ENCODE peak calls at places on chromosomes 3 and 15, in seven cellular contexts. One of them, this sample, is unnamed.

GRCh38 chr15:59555696-59556095 is 55.9 kb upstream of the GCNT3 start:
- DNase-seq in breast epithelium: no peak
- DNase-seq in dorsolateral prefrontal cortex: no peak
- DNase-seq in GM12865: no peak
- DNase-seq in heart left ventricle: no peak
- DNase-seq in IMR-90: no peak
- DNase-seq in AG09309: no peak
- DNase-seq in this sample: no peak

GRCh38 chr3:50267280-50267913 is 1.6 kb upstream of the SEMA3B start:
- DNase-seq in dorsolateral prefrontal cortex: no peak
- DNase-seq in GM12865: no peak
- DNase-seq in breast epithelium: no peak
- DNase-seq in IMR-90: no peak
- DNase-seq in heart left ventricle: peak
- DNase-seq in AG09309: no peak
- DNase-seq in this sample: no peak

GRCh38 chr15:63669074-63669473 is 71.9 kb downstream of the FBXL22 start:
- DNase-seq in GM12865: peak
- DNase-seq in dorsolateral prefrontal cortex: no peak
- DNase-seq in IMR-90: no peak
- DNase-seq in heart left ventricle: no peak
- DNase-seq in breast epithelium: no peak
- DNase-seq in AG09309: no peak
- DNase-seq in this sample: no peak

GRCh38 chr3:124861041-124861440 is 26.1 kb downstream of the ITGB5 start:
- DNase-seq in AG09309: no peak
- DNase-seq in heart left ventricle: no peak
- DNase-seq in IMR-90: no peak
- DNase-seq in dorsolateral prefrontal cortex: no peak
- DNase-seq in breast epithelium: no peak
- DNase-seq in GM12865: no peak
- DNase-seq in this sample: no peak

GRCh38 chr3:39809995-39810595 is 686 bp downstream of the MYRIP start:
- DNase-seq in dorsolateral prefrontal cortex: peak
- DNase-seq in breast epithelium: no peak
- DNase-seq in AG09309: no peak
- DNase-seq in GM12865: no peak
- DNase-seq in heart left ventricle: no peak
- DNase-seq in IMR-90: no peak
- DNase-seq in this sample: peak

GRCh38 chr15:25944386-25944785 is 81.3 kb upstream of the ATP10A start:
- DNase-seq in GM12865: no peak
- DNase-seq in IMR-90: no peak
- DNase-seq in AG09309: no peak
- DNase-seq in breast epithelium: no peak
- DNase-seq in dorsolateral prefrontal cortex: no peak
- DNase-seq in heart left ventricle: no peak
- DNase-seq in this sample: no peak

GRCh38 chr15:40590635-40591105 is 3.4 kb upstream of the KNL1 start:
- DNase-seq in IMR-90: no peak
- DNase-seq in AG09309: no peak
- DNase-seq in GM12865: no peak
- DNase-seq in heart left ventricle: no peak
- DNase-seq in breast epithelium: no peak
- DNase-seq in dorsolateral prefrontal cortex: no peak
- DNase-seq in this sample: no peak

GRCh38 chr3:115325539-115325938 is 178.5 kb upstream of the ZBTB20 start:
- DNase-seq in GM12865: peak
- DNase-seq in IMR-90: peak
- DNase-seq in dorsolateral prefrontal cortex: no peak
- DNase-seq in heart left ventricle: no peak
- DNase-seq in AG09309: no peak
- DNase-seq in breast epithelium: no peak
- DNase-seq in this sample: no peak

GRCh38 chr3:55405436-55405835 is 81.7 kb downstream of the WNT5A start:
- DNase-seq in AG09309: no peak
- DNase-seq in dorsolateral prefrontal cortex: no peak
- DNase-seq in IMR-90: peak
- DNase-seq in GM12865: peak
- DNase-seq in heart left ventricle: no peak
- DNase-seq in breast epithelium: no peak
- DNase-seq in this sample: no peak

GRCh38 chr15:84079885-84080777 is 155.4 kb upstream of the GOLGA6L4 start:
- DNase-seq in AG09309: no peak
- DNase-seq in heart left ventricle: no peak
- DNase-seq in dorsolateral prefrontal cortex: peak
- DNase-seq in GM12865: peak
- DNase-seq in breast epithelium: no peak
- DNase-seq in IMR-90: peak
- DNase-seq in this sample: peak

GRCh38 chr3:129185774-129186173 is 2.1 kb upstream of the CNBP start:
- DNase-seq in AG09309: no peak
- DNase-seq in breast epithelium: no peak
- DNase-seq in heart left ventricle: no peak
- DNase-seq in GM12865: no peak
- DNase-seq in dorsolateral prefrontal cortex: no peak
- DNase-seq in IMR-90: no peak
- DNase-seq in this sample: no peak

GRCh38 chr3:88725440-88725839 is 382.0 kb upstream of the EPHA3 start:
- DNase-seq in GM12865: no peak
- DNase-seq in IMR-90: no peak
- DNase-seq in heart left ventricle: no peak
- DNase-seq in dorsolateral prefrontal cortex: no peak
- DNase-seq in breast epithelium: no peak
- DNase-seq in AG09309: no peak
- DNase-seq in this sample: no peak

GRCh38 chr3:102307442-102307841 is 127.4 kb upstream of the ZPLD1 start:
- DNase-seq in heart left ventricle: no peak
- DNase-seq in dorsolateral prefrontal cortex: no peak
- DNase-seq in IMR-90: no peak
- DNase-seq in GM12865: no peak
- DNase-seq in AG09309: no peak
- DNase-seq in breast epithelium: no peak
- DNase-seq in this sample: no peak

DNA sequence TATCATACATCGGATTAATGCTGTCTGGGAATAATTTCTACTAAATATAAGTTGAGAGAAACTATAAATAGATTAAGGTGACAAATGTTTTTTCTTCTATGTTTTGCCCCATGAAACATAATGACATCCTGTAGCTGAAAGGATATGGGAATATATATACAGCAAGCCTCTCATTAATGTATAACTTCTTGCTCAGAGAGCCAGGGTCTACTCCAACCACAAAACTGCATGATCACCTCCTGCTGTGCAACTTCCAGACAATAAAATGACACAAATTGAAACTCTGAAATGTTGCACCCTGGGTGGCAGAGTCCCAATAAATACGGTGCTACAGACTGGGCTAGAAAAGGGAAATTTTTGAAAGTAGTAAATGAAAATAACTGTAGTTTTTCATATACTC is 571.9 kb upstream of the CBLB start:
- DNase-seq in IMR-90: no peak
- DNase-seq in heart left ventricle: no peak
- DNase-seq in dorsolateral prefrontal cortex: no peak
- DNase-seq in GM12865: no peak
- DNase-seq in breast epithelium: no peak
- DNase-seq in AG09309: no peak
- DNase-seq in this sample: no peak
- TF ChIP-seq CTCF in IMR-90: no peak
- TF ChIP-seq CTCF in heart left ventricle: no peak
- TF ChIP-seq CTCF in dorsolateral prefrontal cortex: no peak
- TF ChIP-seq CTCF in GM12865: no peak
- TF ChIP-seq CTCF in breast epithelium: no peak
- TF ChIP-seq CTCF in AG09309: no peak
- TF ChIP-seq CTCF in this sample: no peak

DNA sequence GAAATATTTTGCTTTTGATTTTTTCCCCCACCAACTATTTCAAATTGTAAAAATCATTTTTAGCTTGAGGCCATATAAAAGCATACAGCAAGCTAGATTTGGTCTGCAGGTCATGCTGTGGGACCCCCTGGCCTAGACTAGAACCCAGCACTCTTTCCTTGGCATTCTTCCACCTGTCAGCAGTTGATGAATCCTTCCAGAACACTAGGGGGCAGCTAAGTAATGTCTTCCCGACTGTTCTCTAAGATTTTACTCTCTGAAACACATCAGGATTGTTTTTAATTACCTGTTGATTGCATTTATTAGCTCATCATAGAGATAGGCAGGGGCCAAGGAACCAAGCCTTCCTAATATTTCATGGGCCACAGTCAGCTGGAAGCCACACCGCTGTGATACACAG is 174.5 kb downstream of the CACNA1D start:
- DNase-seq in heart left ventricle: no peak
- DNase-seq in dorsolateral prefrontal cortex: no peak
- DNase-seq in AG09309: no peak
- DNase-seq in IMR-90: no peak
- DNase-seq in GM12865: peak
- DNase-seq in breast epithelium: no peak
- DNase-seq in this sample: no peak
- TF ChIP-seq CTCF in heart left ventricle: peak
- TF ChIP-seq CTCF in dorsolateral prefrontal cortex: no peak
- TF ChIP-seq CTCF in AG09309: peak
- TF ChIP-seq CTCF in IMR-90: peak
- TF ChIP-seq CTCF in GM12865: peak
- TF ChIP-seq CTCF in breast epithelium: no peak
- TF ChIP-seq CTCF in this sample: peak

DNA sequence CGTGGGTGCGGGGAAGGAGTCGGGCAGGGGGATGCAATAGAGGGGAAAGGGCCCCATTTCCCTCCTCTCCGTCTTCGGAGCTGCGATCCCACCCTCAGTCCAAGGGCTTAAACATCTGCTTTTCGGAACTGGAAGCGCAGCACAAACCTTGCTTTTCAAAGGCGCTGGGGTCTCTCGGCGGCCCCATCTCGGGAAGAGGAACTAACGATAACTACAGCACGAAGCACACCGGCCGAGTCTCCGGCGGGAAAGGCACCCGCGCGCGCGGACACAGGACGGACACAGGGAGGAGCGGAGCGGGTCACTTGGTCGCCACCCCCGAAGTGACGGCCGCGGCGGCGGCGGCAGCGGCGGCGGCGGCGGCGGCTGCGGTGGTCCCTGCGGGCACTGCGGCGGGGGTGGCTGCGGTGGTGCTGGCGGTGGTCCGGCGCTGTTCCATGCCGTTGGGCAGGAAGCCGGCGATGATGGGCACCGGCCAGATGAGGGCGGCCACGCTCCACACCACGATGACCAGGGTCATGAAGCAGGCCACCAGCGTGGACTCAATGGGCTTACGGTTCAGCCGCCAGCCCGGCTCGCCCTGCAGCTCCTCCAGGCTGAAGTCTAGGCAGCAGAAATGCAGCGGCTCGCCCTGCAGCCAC is 1.1 kb downstream of the TMEM158 start:
- DNase-seq in heart left ventricle: peak
- DNase-seq in AG09309: no peak
- DNase-seq in IMR-90: peak
- DNase-seq in breast epithelium: peak
- DNase-seq in dorsolateral prefrontal cortex: peak
- DNase-seq in GM12865: peak
- DNase-seq in this sample: peak
- TF ChIP-seq CTCF in heart left ventricle: peak
- TF ChIP-seq CTCF in AG09309: peak
- TF ChIP-seq CTCF in IMR-90: peak
- TF ChIP-seq CTCF in breast epithelium: peak
- TF ChIP-seq CTCF in dorsolateral prefrontal cortex: peak
- TF ChIP-seq CTCF in GM12865: peak
- TF ChIP-seq CTCF in this sample: peak

GRCh38 chr3:159817136-159817535 is 171.5 kb upstream of the IL12A start:
- DNase-seq in heart left ventricle: no peak
- DNase-seq in GM12865: no peak
- DNase-seq in IMR-90: no peak
- DNase-seq in dorsolateral prefrontal cortex: no peak
- DNase-seq in AG09309: no peak
- DNase-seq in breast epithelium: no peak
- DNase-seq in this sample: no peak

GRCh38 chr3:159817571-159817970 is 171.1 kb upstream of the IL12A start:
- DNase-seq in heart left ventricle: no peak
- DNase-seq in GM12865: no peak
- DNase-seq in AG09309: no peak
- DNase-seq in breast epithelium: no peak
- DNase-seq in dorsolateral prefrontal cortex: no peak
- DNase-seq in IMR-90: no peak
- DNase-seq in this sample: no peak

GRCh38 chr3:159818997-159819500 is 169.6 kb upstream of the IL12A start:
- DNase-seq in heart left ventricle: no peak
- DNase-seq in dorsolateral prefrontal cortex: no peak
- DNase-seq in AG09309: no peak
- DNase-seq in IMR-90: no peak
- DNase-seq in breast epithelium: no peak
- DNase-seq in GM12865: no peak
- DNase-seq in this sample: no peak

GRCh38 chr3:159819676-159820075 is 169.0 kb upstream of the IL12A start:
- DNase-seq in dorsolateral prefrontal cortex: no peak
- DNase-seq in AG09309: no peak
- DNase-seq in heart left ventricle: no peak
- DNase-seq in IMR-90: no peak
- DNase-seq in breast epithelium: no peak
- DNase-seq in GM12865: no peak
- DNase-seq in this sample: no peak

DNA sequence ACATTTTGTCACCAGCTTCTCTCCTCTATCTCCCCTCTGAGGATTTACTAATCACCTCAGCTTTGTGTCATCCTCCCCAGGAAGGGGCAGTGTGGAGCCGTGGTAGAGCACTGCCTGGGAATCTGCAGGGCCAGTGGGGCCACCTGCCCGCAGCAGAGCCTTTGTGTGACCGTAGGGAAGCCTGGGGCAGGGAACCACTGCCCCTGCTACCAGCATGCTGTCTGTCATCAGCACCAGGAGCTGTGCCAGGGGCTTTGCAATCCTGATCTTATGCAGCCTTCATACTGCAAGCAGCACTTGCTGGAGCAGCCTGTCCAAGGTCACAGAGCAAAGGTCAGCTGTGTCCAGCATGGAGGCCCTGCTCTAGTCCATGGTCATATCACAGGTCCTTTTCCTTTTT is 170.2 kb upstream of the IL12A start:
- DNase-seq in heart left ventricle: peak
- DNase-seq in GM12865: no peak
- DNase-seq in breast epithelium: no peak
- DNase-seq in AG09309: no peak
- DNase-seq in dorsolateral prefrontal cortex: peak
- DNase-seq in IMR-90: no peak
- DNase-seq in this sample: no peak
- TF ChIP-seq CTCF in heart left ventricle: peak
- TF ChIP-seq CTCF in GM12865: no peak
- TF ChIP-seq CTCF in breast epithelium: no peak
- TF ChIP-seq CTCF in AG09309: no peak
- TF ChIP-seq CTCF in dorsolateral prefrontal cortex: peak
- TF ChIP-seq CTCF in IMR-90: peak
- TF ChIP-seq CTCF in this sample: peak

DNA sequence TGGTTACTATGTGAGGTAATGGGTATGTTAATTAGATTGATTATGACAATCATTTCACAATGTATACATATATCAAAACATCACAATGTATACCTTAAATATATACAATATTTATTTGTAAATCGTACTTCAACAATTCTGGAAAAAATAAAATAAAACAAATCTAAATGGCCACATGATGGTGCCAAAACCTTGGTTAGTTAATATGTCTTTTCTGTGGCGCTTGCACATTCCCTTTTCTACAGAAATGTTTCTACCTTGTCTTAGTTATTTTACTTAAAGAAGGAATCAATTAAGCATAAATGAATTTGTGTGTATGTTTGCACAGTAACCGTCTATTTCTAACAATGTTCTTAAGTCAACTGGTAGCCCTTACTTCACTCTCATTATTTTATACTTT is 53.4 kb downstream of the OXSM start:
- DNase-seq in IMR-90: peak
- DNase-seq in heart left ventricle: no peak
- DNase-seq in GM12865: no peak
- DNase-seq in AG09309: no peak
- DNase-seq in dorsolateral prefrontal cortex: no peak
- DNase-seq in breast epithelium: no peak
- DNase-seq in this sample: no peak
- TF ChIP-seq CTCF in IMR-90: peak
- TF ChIP-seq CTCF in heart left ventricle: peak
- TF ChIP-seq CTCF in GM12865: no peak
- TF ChIP-seq CTCF in AG09309: no peak
- TF ChIP-seq CTCF in dorsolateral prefrontal cortex: no peak
- TF ChIP-seq CTCF in breast epithelium: no peak
- TF ChIP-seq CTCF in this sample: no peak